ENCODE peak calls at places on chromosomes 2 and 18, in nine cellular contexts. F, E, P, L, Z, V, U, I and G are unnamed samples.

GRCh38 chr2:65299246-65299645 is 71.6 kb downstream of the ACTR2 start:
- DNase-seq in V (no peak), L (no peak), E (no peak), I (no peak), F (no peak), P (no peak), Z (peak; percentile 59), U (no peak), G (no peak)

GRCh38 chr2:12717191-12717987 is 653 bp downstream of the TRIB2 start:
- DNase-seq in L (peak; percentile 49), E (peak; percentile 29), V (peak; percentile 79), F (peak; percentile 48), U (peak; percentile 39), P (no peak), Z (peak; percentile 71), I (peak; percentile 52), G (peak; percentile 70)

GRCh38 chr2:55010915-55011314 is 39.3 kb downstream of the RTN4 start:
- DNase-seq in V (no peak), L (no peak), E (no peak), I (no peak), P (no peak), F (no peak), Z (peak; percentile 15), U (no peak), G (no peak)

GRCh38 chr2:88190808-88191721 is 20.9 kb downstream of the THNSL2 start:
- DNase-seq in I (no peak), E (peak; percentile 12), L (no peak), U (no peak), Z (no peak), P (no peak), V (peak; percentile 64), F (peak; percentile 18), G (peak; percentile 76)

GRCh38 chr2:239044336-239044735 is 196.5 kb downstream of the TWIST2 start:
- DNase-seq in P (no peak), F (no peak), E (no peak), L (no peak), I (no peak), Z (no peak), V (no peak), U (no peak), G (no peak)

GRCh38 chr18:79523221-79523737 is 127.5 kb downstream of the NFATC1 start:
- DNase-seq in Z (no peak), U (no peak), I (no peak), E (no peak), F (no peak), P (no peak), L (peak; percentile 43), V (no peak), G (no peak)

GRCh38 chr2:48043746-48044145 is 137.4 kb upstream of the FBXO11 start:
- DNase-seq in F (no peak), P (no peak), L (no peak), U (no peak), V (no peak), I (no peak), Z (no peak), E (no peak), G (no peak)

GRCh38 chr2:200509227-200509607 is 651 bp downstream of the KCTD18 start:
- DNase-seq in Z (peak; percentile 28), E (no peak), F (no peak), L (no peak), I (no peak), V (peak; percentile 9), P (no peak), U (no peak), G (no peak)

GRCh38 chr2:212249451-212249850 is 289.2 kb downstream of the ERBB4 start:
- DNase-seq in I (no peak), L (no peak), F (no peak), V (no peak), Z (peak; percentile 34), P (peak; percentile 16), E (no peak), U (no peak), G (no peak)

GRCh38 chr2:33370886-33371285 is 105.6 kb upstream of the RASGRP3 start:
- DNase-seq in Z (no peak), P (no peak), U (no peak), F (no peak), I (no peak), V (no peak), E (no peak), L (no peak), G (no peak)

GRCh38 chr2:37211939-37212338 is 15.6 kb downstream of the CEBPZOS start:
- DNase-seq in P (no peak), L (no peak), V (no peak), Z (no peak), I (no peak), F (no peak), E (no peak), U (no peak), G (no peak)

GRCh38 chr2:12738112-12738485 is 21.4 kb downstream of the TRIB2 start:
- DNase-seq in P (no peak), U (no peak), V (no peak), Z (no peak), E (no peak), L (no peak), I (no peak), F (no peak), G (no peak)

GRCh38 chr2:161905389-161906046 is 168.5 kb downstream of the DPP4 start:
- DNase-seq in U (no peak), P (peak; percentile 2), I (peak; percentile 70), L (no peak), F (no peak), Z (peak; percentile 3), V (no peak), E (no peak), G (no peak)

GRCh38 chr2:11647834-11648600 is 22.0 kb downstream of the NTSR2 start:
- DNase-seq in P (no peak), F (no peak), I (no peak), E (no peak), Z (peak; percentile 21), V (no peak), L (no peak), U (no peak), G (no peak)

GRCh38 chr2:44051948-44052347 is 56.2 kb upstream of the LRPPRC start:
- DNase-seq in F (peak; percentile 6), L (no peak), Z (no peak), E (no peak), U (no peak), V (no peak), I (no peak), P (no peak), G (no peak)

GRCh38 chr18:74459877-74460276 is 2.8 kb upstream of the DIPK1C start:
- DNase-seq in E (peak; percentile 18), I (no peak), V (no peak), L (no peak), F (peak; percentile 25), Z (no peak), U (no peak), P (no peak), G (peak; percentile 42)

GRCh38 chr2:3641841-3642421 is 16.1 kb upstream of the ALLC start:
- DNase-seq in P (no peak), F (no peak), Z (no peak), V (no peak), U (no peak), E (no peak), L (no peak), I (no peak), G (no peak)

GRCh38 chr2:20674974-20675679 is 8.2 kb downstream of the GDF7 start:
- DNase-seq in U (no peak), Z (peak; percentile 71), I (no peak), V (no peak), L (no peak), F (no peak), P (no peak), E (no peak), G (no peak)

GRCh38 chr2:71460595-71461303 is 7.4 kb downstream of the DYSF start:
- DNase-seq in I (no peak), U (no peak), V (no peak), P (no peak), F (peak; percentile 19), E (peak; percentile 8), L (no peak), Z (peak; percentile 34), G (no peak)

GRCh38 chr18:32771169-32771751 is 1.6 kb downstream of the KLHL14 start:
- DNase-seq in F (no peak), P (no peak), L (no peak), U (no peak), E (no peak), V (peak; percentile 72), I (no peak), Z (no peak), G (no peak)

GRCh38 chr2:31440764-31441163 is 26.2 kb upstream of the XDH start:
- DNase-seq in I (no peak), V (no peak), E (no peak), Z (peak; percentile 89), F (no peak), U (no peak), P (peak; percentile 63), L (no peak), G (no peak)

GRCh38 chr18:46098616-46098933 is 479 bp upstream of the ATP5F1A start:
- DNase-seq in Z (no peak), F (no peak), V (no peak), I (no peak), E (no peak), U (no peak), P (no peak), L (no peak), G (no peak)

GRCh38 chr2:142722569-142722968 is 154.9 kb upstream of the KYNU start:
- DNase-seq in E (no peak), P (peak; percentile 3), I (no peak), F (no peak), Z (peak; percentile 51), L (no peak), V (no peak), U (no peak), G (no peak)

GRCh38 chr2:231300020-231300721 is 95.3 kb upstream of the B3GNT7 start:
- DNase-seq in P (no peak), E (no peak), L (no peak), V (no peak), U (no peak), F (no peak), Z (no peak), I (no peak), G (no peak)

GRCh38 chr2:158142568-158143332 is 41.1 kb downstream of the UPP2 start:
- DNase-seq in V (no peak), U (no peak), P (no peak), I (no peak), F (no peak), E (no peak), Z (no peak), L (no peak), G (no peak)

GRCh38 chr2:238987352-238987981 is 139.6 kb downstream of the TWIST2 start:
- DNase-seq in U (no peak), E (no peak), V (no peak), F (no peak), P (peak; percentile 10), L (no peak), I (no peak), Z (no peak), G (no peak)

GRCh38 chr18:48871391-48872166 is 79.2 kb downstream of the SMAD7 start:
- DNase-seq in F (no peak), E (no peak), V (no peak), Z (no peak), L (no peak), U (no peak), I (no peak), P (no peak), G (no peak)

GRCh38 chr2:8148260-8148880 is 533.5 kb upstream of the ID2 start:
- DNase-seq in E (no peak), F (no peak), U (no peak), V (no peak), L (no peak), P (no peak), Z (no peak), I (no peak), G (no peak)

GRCh38 chr2:226607379-226607778 is 192.2 kb downstream of the IRS1 start:
- DNase-seq in E (no peak), U (no peak), V (no peak), I (no peak), P (no peak), F (no peak), L (no peak), Z (no peak), G (no peak)

GRCh38 chr2:180048256-180048655 is 41.2 kb upstream of the CWC22 start:
- DNase-seq in P (no peak), E (no peak), Z (peak; percentile 26), F (no peak), L (no peak), V (no peak), I (no peak), U (no peak), G (no peak)

GRCh38 chr2:168538534-168538933 is 82.5 kb downstream of the CERS6 start:
- DNase-seq in P (no peak), I (no peak), E (no peak), V (no peak), Z (peak; percentile 16), U (no peak), F (no peak), L (no peak), G (no peak)